ENCODE peak calls at places on chromosome 4, in nine cellular contexts. D, Z, I, X, O, Y, Q, G and F are unnamed samples.

GRCh38 chr4:26723216-26723615 is 137.4 kb upstream of the STIM2 start:
- DNase-seq in O (no peak), Q (no peak), Y (no peak), G (no peak), X (no peak), D (no peak), I (no peak), Z (no peak), F (no peak)

GRCh38 chr4:183591301-183591700 is 67.7 kb downstream of the RWDD4 start:
- DNase-seq in X (no peak), G (no peak), D (no peak), O (no peak), Q (no peak), Z (no peak), I (no peak), Y (no peak), F (no peak)

GRCh38 chr4:21470531-21470930 is 478.0 kb downstream of the KCNIP4 start:
- DNase-seq in Y (no peak), O (no peak), G (no peak), Q (no peak), Z (no peak), X (no peak), I (no peak), D (no peak), F (no peak)

GRCh38 chr4:174266416-174266815 is 17.1 kb downstream of the FBXO8 start:
- DNase-seq in O (no peak), X (no peak), Y (no peak), D (no peak), G (no peak), Q (no peak), Z (no peak), I (no peak), F (no peak)

GRCh38 chr4:162782096-162782777 is 384.5 kb downstream of the NAF1 start:
- DNase-seq in D (no peak), G (no peak), O (no peak), Q (no peak), Y (no peak), X (no peak), I (no peak), Z (no peak), F (no peak)

GRCh38 chr4:161256172-161256571 is 907.6 kb downstream of the FSTL5 start:
- DNase-seq in Q (no peak), Z (no peak), G (no peak), I (no peak), D (no peak), X (no peak), Y (no peak), O (no peak), F (no peak)

GRCh38 chr4:62014982-62015739 is 815.0 kb downstream of the ADGRL3 start:
- DNase-seq in Z (no peak), I (no peak), X (no peak), G (no peak), Q (no peak), D (no peak), Y (no peak), O (no peak), F (no peak)

GRCh38 chr4:82519072-82519471 is 42.7 kb downstream of the TMEM150C start:
- DNase-seq in Z (no peak), G (no peak), Q (no peak), O (no peak), X (no peak), Y (no peak), I (no peak), D (no peak), F (no peak)

GRCh38 chr4:133668061-133668851 is 519.2 kb downstream of the PCDH10 start:
- DNase-seq in I (no peak), Q (no peak), G (no peak), X (no peak), Z (no peak), D (no peak), O (no peak), Y (no peak), F (no peak)

GRCh38 chr4:110823251-110823650 is 200.4 kb upstream of the PITX2 start:
- DNase-seq in Q (no peak), D (no peak), O (no peak), X (no peak), Z (no peak), Y (no peak), G (no peak), I (no peak), F (no peak)

GRCh38 chr4:180688480-180688879 is 1554.7 kb upstream of the TENM3 start:
- DNase-seq in Z (no peak), D (no peak), I (no peak), G (no peak), X (no peak), Q (no peak), Y (no peak), O (no peak), F (no peak)

GRCh38 chr4:47705326-47705981 is 132.4 kb downstream of the CORIN start:
- DNase-seq in O (no peak), X (no peak), Z (no peak), Q (no peak), Y (no peak), D (no peak), I (peak), G (no peak), F (no peak)

GRCh38 chr4:154822775-154823174 is 41.7 kb downstream of the RBM46 start:
- DNase-seq in Q (no peak), Z (no peak), D (no peak), Y (no peak), I (no peak), G (no peak), X (no peak), O (no peak), F (no peak)

GRCh38 chr4:110998308-110998707 is 375.4 kb upstream of the PITX2 start:
- DNase-seq in D (no peak), G (no peak), Q (no peak), O (no peak), Y (no peak), X (no peak), Z (no peak), I (no peak), F (no peak)

GRCh38 chr4:145034727-145035211 is 63.2 kb downstream of the ANAPC10 start:
- DNase-seq in X (no peak), Q (no peak), I (no peak), D (no peak), O (no peak), Z (no peak), Y (no peak), G (no peak), F (no peak)

GRCh38 chr4:21815651-21816050 is 132.9 kb downstream of the KCNIP4 start:
- DNase-seq in O (no peak), Q (no peak), G (no peak), Y (no peak), X (no peak), I (no peak), D (no peak), Z (no peak), F (no peak)

GRCh38 chr4:144782345-144782744 is 136.4 kb downstream of the HHIP start:
- DNase-seq in Q (peak), X (no peak), D (no peak), O (no peak), I (no peak), G (no peak), Y (no peak), Z (no peak), F (no peak)

GRCh38 chr4:34250562-34250961 is 1993.8 kb downstream of the ARAP2 start:
- DNase-seq in X (no peak), Q (no peak), D (no peak), I (no peak), Y (no peak), O (no peak), Z (no peak), G (no peak), F (no peak)

GRCh38 chr4:17103231-17103630 is 204.8 kb upstream of the LDB2 start:
- DNase-seq in Z (no peak), X (no peak), G (no peak), Q (no peak), D (no peak), Y (no peak), O (no peak), I (no peak), F (no peak)

GRCh38 chr4:187602339-187603092 is 393.1 kb upstream of the ZFP42 start:
- DNase-seq in Y (no peak), X (no peak), D (no peak), G (no peak), I (no peak), Z (no peak), O (no peak), Q (no peak), F (no peak)

GRCh38 chr4:43271946-43272345 is 379.4 kb downstream of the GRXCR1 start:
- DNase-seq in I (no peak), D (no peak), G (no peak), X (no peak), Q (no peak), Z (no peak), Y (no peak), O (no peak), F (no peak)

GRCh38 chr4:111475001-111475400 is 670.3 kb upstream of the FAM241A start:
- DNase-seq in O (peak), X (no peak), I (peak), D (no peak), G (no peak), Z (no peak), Y (no peak), Q (no peak), F (no peak)

GRCh38 chr4:159305129-159305528 is 202.2 kb downstream of the RAPGEF2 start:
- DNase-seq in Q (no peak), O (no peak), G (no peak), X (no peak), Z (no peak), Y (no peak), D (no peak), I (no peak), F (no peak)

GRCh38 chr4:173135241-173135847 is 33.3 kb upstream of the GALNT7 start:
- DNase-seq in Q (no peak), D (no peak), Y (no peak), G (no peak), X (no peak), O (no peak), I (peak), Z (no peak), F (no peak)

GRCh38 chr4:36013206-36013605 is 231.1 kb downstream of the ARAP2 start:
- DNase-seq in G (no peak), X (no peak), Z (no peak), Y (no peak), I (no peak), D (no peak), O (no peak), Q (no peak), F (no peak)

GRCh38 chr4:26812049-26812729 is 48.5 kb upstream of the STIM2 start:
- DNase-seq in I (no peak), Z (no peak), Q (no peak), D (peak), X (no peak), G (no peak), O (no peak), Y (no peak), F (no peak)

GRCh38 chr4:139315221-139315675 is 13.0 kb upstream of the NDUFC1 start:
- DNase-seq in O (peak), D (no peak), G (no peak), I (no peak), Q (no peak), Z (no peak), X (no peak), Y (no peak), F (no peak)

DNA sequence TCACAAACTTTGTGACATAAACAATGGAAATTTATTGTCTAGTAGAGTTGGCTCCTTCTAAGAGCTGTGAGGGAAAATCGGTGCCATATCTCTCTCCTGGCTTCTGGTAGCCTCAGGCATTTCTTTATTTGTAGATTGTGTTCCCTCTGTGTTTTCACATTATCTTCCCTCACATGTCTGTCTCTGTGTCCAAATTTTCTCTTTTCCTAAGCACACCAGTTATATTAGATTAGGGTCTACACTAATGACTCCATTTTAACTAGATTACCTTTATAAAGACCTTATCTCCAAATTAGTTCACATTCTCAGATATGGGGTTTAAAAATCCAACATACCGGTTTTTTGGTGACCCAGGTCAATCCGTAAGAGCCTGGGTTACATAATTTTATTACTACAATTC is 574.5 kb downstream of the PCDH7 start:
- DNase-seq in X (no peak), O (no peak), Y (no peak), Z (no peak), G (no peak), I (no peak), Q (no peak), D (no peak), F (no peak)
- TF ChIP-seq POLR2A in X (no peak), O (no peak), Y (no peak), Z (no peak), G (no peak), I (no peak), Q (no peak), D (no peak), F (no peak)

GRCh38 chr4:149897784-149898183 is 82.1 kb upstream of the IQCM start:
- DNase-seq in Q (no peak), G (no peak), O (no peak), I (peak), Z (no peak), Y (no peak), X (no peak), D (no peak), F (no peak)

GRCh38 chr4:149896428-149896827 is 80.8 kb upstream of the IQCM start:
- DNase-seq in Y (no peak), D (peak), I (peak), O (peak), Z (no peak), Q (no peak), X (no peak), G (no peak), F (no peak)

GRCh38 chr4:149901128-149901527 is 85.5 kb upstream of the IQCM start:
- DNase-seq in D (no peak), Q (no peak), X (no peak), I (no peak), Z (no peak), Y (no peak), G (no peak), O (no peak), F (no peak)
- H3K27ac ChIP-seq in D (no peak), Q (no peak), X (no peak), I (no peak), Z (no peak), Y (no peak), G (no peak), O (no peak), F (no peak)

GRCh38 chr4:15717647-15718416 is 15.0 kb downstream of the BST1 start:
- DNase-seq in Q (no peak), D (no peak), I (no peak), X (no peak), Z (no peak), G (no peak), O (no peak), Y (no peak), F (no peak)
- TF ChIP-seq POLR2A in Q (no peak), D (no peak), I (no peak), X (no peak), Z (no peak), G (no peak), O (no peak), Y (no peak), F (no peak)

DNA sequence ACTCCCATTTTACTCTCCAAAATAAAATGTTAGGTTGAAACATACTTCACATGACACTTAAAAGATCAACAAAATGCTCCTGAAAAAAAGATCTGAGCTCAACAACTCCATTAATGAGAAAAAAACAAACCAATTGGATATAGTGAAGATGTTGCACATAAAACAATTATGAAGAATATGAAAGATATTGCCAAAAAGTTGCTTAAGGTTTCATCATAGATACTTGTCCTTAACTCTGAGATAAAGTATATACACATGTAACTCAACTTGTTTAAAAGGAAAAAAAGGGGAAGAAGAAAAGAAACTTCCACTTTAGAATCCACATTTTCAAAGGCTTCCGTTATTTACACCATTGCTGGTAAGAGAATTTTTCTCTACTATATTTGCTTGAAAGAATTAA is 2.7 kb downstream of the AFAP1 start:
- DNase-seq in X (no peak), D (no peak), Q (no peak), O (no peak), I (no peak), Y (no peak), G (no peak), Z (no peak), F (no peak)
- H3K27ac ChIP-seq in X (no peak), D (no peak), Q (no peak), O (no peak), I (peak), Y (peak), G (no peak), Z (peak), F (no peak)